ENCODE peak calls at places on chromosomes 5 and 9, in five cellular contexts. K, I, D, Q and E are unnamed samples. For H3K9me3, the result is how much of the 10 kb centered on the place peaks cover.

GRCh38 chr5:40416588-40416987 is 263.1 kb upstream of the PTGER4 start:
- DNase-seq in Q (no peak), K (no peak), I (no peak), D (no peak), E (no peak)

GRCh38 chr5:173646684-173647083 is 30.2 kb upstream of the BOD1 start:
- DNase-seq in I (no peak), Q (no peak), K (no peak), D (no peak), E (no peak)

GRCh38 chr9:129225815-129226214 is 47.8 kb upstream of the IER5L start:
- DNase-seq in K (peak), D (peak), I (peak), Q (peak), E (no peak)

GRCh38 chr5:38780950-38781349 is 64.9 kb upstream of the OSMR start:
- DNase-seq in K (no peak), I (peak), D (peak), Q (peak), E (peak)

GRCh38 chr5:18114161-18114802 is 480.0 kb downstream of the TAF11L14 start:
- DNase-seq in D (no peak), I (no peak), K (no peak), Q (no peak), E (no peak)

GRCh38 chr5:14807471-14807870 is 64.1 kb downstream of the ANKH start:
- DNase-seq in I (no peak), D (no peak), Q (no peak), K (no peak), E (no peak)

GRCh38 chr9:11500780-11501179 is 888.0 kb upstream of the PTPRD start:
- DNase-seq in I (no peak), Q (no peak), K (no peak), D (no peak), E (no peak)

GRCh38 chr5:88785396-88786216 is 97.4 kb downstream of the MEF2C start:
- DNase-seq in I (no peak), D (peak), Q (peak), K (peak), E (peak)

GRCh38 chr9:95024097-95024671 is 293.3 kb downstream of the FANCC start:
- DNase-seq in K (no peak), Q (peak), I (peak), D (no peak), E (no peak)

GRCh38 chr5:145028626-145029025 is 806.5 kb downstream of the PRELID2 start:
- DNase-seq in D (no peak), Q (no peak), I (no peak), K (no peak), E (no peak)

GRCh38 chr5:110463116-110463515 is 263.4 kb downstream of the TMEM232 start:
- DNase-seq in Q (no peak), I (no peak), K (no peak), D (peak), E (no peak)

GRCh38 chr5:135843571-135844337 is 9.3 kb downstream of the SLC25A48 start:
- DNase-seq in Q (no peak), K (no peak), I (no peak), D (no peak), E (no peak)

GRCh38 chr5:135846311-135846710 is 11.8 kb downstream of the SLC25A48 start:
- DNase-seq in I (no peak), K (no peak), Q (no peak), D (no peak), E (no peak)

GRCh38 chr5:135847976-135848375 is 13.5 kb downstream of the SLC25A48 start:
- DNase-seq in I (no peak), K (no peak), Q (no peak), D (no peak), E (no peak)

DNA sequence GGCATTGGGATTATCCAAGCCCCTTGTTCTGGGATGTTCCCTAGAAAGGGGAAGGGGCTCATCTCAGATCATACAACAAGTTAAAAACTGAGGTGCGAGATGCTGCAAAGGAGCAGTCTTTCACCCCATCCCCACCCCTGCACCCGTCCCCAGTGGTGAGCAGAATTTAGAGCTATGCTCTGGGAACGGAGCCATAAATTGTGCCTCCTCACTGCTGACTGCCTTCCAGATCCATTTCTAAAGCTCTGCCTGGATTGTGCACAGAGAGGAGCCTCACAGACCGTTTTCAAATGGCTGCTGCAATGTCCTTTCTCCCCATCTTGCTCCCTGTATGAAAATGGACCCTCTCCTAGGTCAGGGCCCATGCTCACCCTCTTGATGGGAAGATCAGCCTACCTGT is 8.3 kb downstream of the SLC25A48 start:
- DNase-seq in Q (no peak), I (no peak), D (no peak), K (no peak), E (no peak)
- H3K27ac ChIP-seq in Q (no peak), I (no peak), D (no peak), K (no peak), E (no peak)

GRCh38 chr9:96758845-96759673 is 18.8 kb downstream of the ZNF510 start:
- DNase-seq in D (no peak), K (no peak), I (no peak), Q (no peak), E (no peak)
- H3K9me3 ChIP-seq in D (half or more), K (half or more), I (under half), Q (under half), E (under half)

DNA sequence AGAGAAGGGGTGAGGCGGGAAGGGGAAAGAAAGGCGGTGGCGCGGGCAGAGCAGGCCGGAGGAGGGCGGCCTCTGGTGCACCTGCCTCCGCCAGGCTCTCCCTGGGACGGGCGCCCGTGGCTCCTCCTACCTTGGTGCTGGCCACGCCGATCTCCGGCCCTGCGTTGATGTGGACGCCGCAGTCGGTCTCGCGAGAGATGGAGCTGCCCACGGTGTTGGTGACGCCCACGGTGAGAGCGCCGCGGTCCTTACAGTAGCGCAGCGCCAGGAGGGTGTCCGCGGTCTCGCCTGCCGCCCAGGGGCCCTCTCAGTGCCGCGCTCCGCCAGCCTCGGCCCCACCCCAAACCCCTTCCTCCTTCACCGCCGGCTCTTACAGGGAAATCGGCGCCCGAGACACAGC is 21.8 kb upstream of the MAPK9 start:
- DNase-seq in I (peak), Q (no peak), D (no peak), K (no peak), E (no peak)
- H3K4me3 ChIP-seq in I (no peak), Q (no peak), D (no peak), K (no peak), E (peak)

GRCh38 chr5:32156635-32157034 is 17.5 kb downstream of the GOLPH3 start:
- DNase-seq in I (no peak), Q (no peak), D (no peak), K (no peak), E (no peak)

GRCh38 chr5:32151198-32151597 is 22.9 kb downstream of the GOLPH3 start:
- DNase-seq in D (no peak), Q (no peak), I (no peak), K (no peak), E (no peak)

GRCh38 chr5:32157078-32157477 is 17.0 kb downstream of the GOLPH3 start:
- DNase-seq in I (no peak), D (no peak), K (no peak), Q (no peak), E (no peak)

GRCh38 chr5:32155211-32155610 is 18.9 kb downstream of the GOLPH3 start:
- DNase-seq in Q (no peak), D (no peak), I (no peak), K (no peak), E (no peak)

GRCh38 chr5:32153723-32154122 is 20.4 kb downstream of the GOLPH3 start:
- DNase-seq in I (no peak), K (no peak), D (peak), Q (peak), E (no peak)
- H3K27ac ChIP-seq in I (no peak), K (peak), D (no peak), Q (peak), E (no peak)

GRCh38 chr9:40926404-40927259 is 201.8 kb downstream of the FOXD4L6 start:
- DNase-seq in K (no peak), D (no peak), I (no peak), Q (no peak), E (no peak)

GRCh38 chr9:40925149-40925548 is 203.3 kb downstream of the FOXD4L6 start:
- DNase-seq in Q (no peak), I (no peak), D (no peak), K (no peak), E (no peak)

GRCh38 chr9:40928803-40929487 is 199.5 kb downstream of the FOXD4L6 start:
- DNase-seq in K (no peak), I (no peak), Q (no peak), D (no peak), E (no peak)

GRCh38 chr9:40927260-40927631 is 201.2 kb downstream of the FOXD4L6 start:
- DNase-seq in Q (no peak), K (no peak), D (no peak), I (no peak), E (no peak)

DNA sequence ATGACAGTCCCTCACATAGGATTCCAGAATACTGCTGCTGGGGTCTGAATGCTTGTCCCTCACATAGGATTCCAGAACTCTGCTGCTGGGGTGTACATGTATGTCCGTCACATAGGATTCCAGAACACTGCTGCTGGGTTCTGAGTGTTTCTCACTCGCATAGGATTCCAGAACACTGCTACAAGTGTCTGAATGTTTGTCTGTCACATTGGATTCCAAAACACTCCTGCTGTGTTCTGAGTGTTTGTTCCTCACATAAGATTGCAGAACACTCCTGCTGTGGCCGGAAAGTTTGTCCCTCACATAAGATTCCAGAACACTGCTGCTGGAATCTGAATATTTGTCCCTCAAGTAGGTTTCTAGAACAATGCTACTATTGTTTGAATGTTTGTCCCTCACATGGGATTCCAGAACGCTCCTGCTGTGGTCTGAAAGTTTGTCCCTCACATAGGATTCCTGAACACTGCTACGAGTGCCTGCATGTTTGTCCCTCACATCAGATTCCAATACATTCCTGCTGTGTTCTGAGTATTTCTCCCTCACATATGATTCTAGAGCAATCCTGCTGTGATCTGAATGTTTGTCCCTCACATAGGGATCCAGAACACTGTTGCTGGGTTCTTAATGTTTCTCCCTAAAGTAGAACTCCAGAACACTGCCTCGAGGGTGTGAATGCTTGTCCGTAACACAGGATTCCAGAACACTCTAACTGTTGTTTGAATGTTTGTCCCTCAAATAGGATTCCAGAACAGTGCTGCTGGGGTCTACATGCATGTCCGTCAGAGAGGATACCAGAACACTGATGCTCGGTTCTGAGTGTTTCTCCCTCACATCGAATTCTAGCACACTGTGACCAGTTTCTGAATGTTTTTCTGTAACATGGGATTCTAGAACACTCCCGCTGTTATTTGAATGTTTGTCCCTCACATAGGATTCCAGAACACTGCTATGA is 200.4 kb downstream of the FOXD4L6 start:
- DNase-seq in Q (no peak), I (no peak), K (no peak), D (no peak), E (no peak)
- H3K9me3 ChIP-seq in Q (under half), I (under half), K (half or more), D (half or more), E (under half)

GRCh38 chr5:153222956-153223355 is 267.5 kb upstream of the GRIA1 start:
- DNase-seq in Q (no peak), D (no peak), K (no peak), I (no peak), E (no peak)
- H3K4me3 ChIP-seq in Q (no peak), D (no peak), K (no peak), I (no peak), E (no peak)

GRCh38 chr5:140322751-140323731 is 20.1 kb upstream of the PFDN1 start:
- DNase-seq in K (no peak), D (peak), I (peak), Q (peak), E (peak)

GRCh38 chr5:140324834-140325195 is 21.6 kb downstream of the HBEGF start:
- DNase-seq in I (no peak), Q (peak), D (peak), K (no peak), E (no peak)

GRCh38 chr5:140327589-140327988 is 18.8 kb downstream of the HBEGF start:
- DNase-seq in K (no peak), I (no peak), Q (no peak), D (peak), E (no peak)

GRCh38 chr5:140324041-140324833 is 21.3 kb upstream of the PFDN1 start:
- DNase-seq in Q (no peak), I (no peak), D (peak), K (no peak), E (no peak)

GRCh38 chr5:140325486-140325885 is 20.9 kb downstream of the HBEGF start:
- DNase-seq in D (no peak), I (no peak), K (no peak), Q (no peak), E (no peak)
- H3K27ac ChIP-seq in D (no peak), I (peak), K (peak), Q (no peak), E (peak)

GRCh38 chr5:131867524-131867923 is 70.7 kb upstream of the FNIP1 start:
- DNase-seq in Q (no peak), I (no peak), D (no peak), K (no peak), E (no peak)
- H3K9me3 ChIP-seq in Q (under half), I (under half), D (under half), K (under half), E (under half)

DNA sequence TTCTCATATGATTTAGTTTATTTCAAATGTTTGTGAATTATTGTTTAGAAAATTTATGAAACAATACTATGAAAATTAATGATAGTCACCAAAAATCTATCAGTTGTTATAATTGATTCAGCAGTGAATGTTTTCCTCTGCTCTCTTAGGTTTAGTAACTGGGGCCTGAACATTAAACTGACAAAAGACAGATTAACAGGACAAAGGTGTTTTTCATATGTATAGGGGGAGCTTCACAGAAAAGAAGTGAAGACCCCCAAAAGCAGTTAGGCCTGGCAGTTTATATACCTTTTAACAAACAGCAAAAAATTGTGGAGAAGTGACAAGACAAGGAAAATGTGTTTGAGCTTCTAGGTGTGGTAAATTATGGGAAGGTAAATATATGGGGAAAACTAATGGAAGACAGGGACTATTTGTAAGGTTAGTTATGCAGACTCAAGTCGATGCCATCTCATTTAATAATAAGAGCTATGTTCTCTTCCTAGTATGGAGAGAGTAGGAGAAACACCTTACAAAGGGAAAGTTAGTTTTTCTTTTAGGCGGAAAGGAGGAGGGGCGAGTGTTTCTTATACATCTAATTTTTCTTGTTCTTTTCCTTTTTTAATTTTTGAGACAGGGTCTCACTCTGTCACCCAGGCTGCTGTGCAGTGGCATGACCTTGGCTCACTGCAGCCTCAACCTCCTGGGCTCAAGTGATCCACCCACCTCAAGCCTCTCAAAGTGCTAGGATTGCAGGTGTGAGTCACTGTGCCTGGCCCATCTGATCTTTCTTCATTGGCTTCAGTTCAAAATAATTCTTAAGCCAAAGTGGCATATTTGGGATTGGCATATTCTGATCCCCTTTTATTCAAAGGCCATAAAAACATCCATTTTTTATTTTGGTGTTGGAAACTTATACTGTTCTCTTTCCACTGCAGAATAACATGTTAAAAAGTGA is 77.8 kb downstream of the C9orf153 start:
- DNase-seq in I (no peak), K (no peak), Q (no peak), D (no peak), E (no peak)
- H3K4me3 ChIP-seq in I (no peak), K (no peak), Q (no peak), D (no peak), E (no peak)

GRCh38 chr9:77876091-77876490 is 155.5 kb downstream of the GNAQ start:
- DNase-seq in D (no peak), K (no peak), Q (no peak), I (peak), E (no peak)

GRCh38 chr9:77877976-77878375 is 153.6 kb downstream of the GNAQ start:
- DNase-seq in D (no peak), I (no peak), K (no peak), Q (no peak), E (no peak)

GRCh38 chr9:77882294-77882693 is 149.3 kb downstream of the GNAQ start:
- DNase-seq in K (no peak), D (no peak), I (no peak), Q (no peak), E (no peak)

GRCh38 chr9:77881111-77881510 is 150.5 kb downstream of the GNAQ start:
- DNase-seq in Q (no peak), D (no peak), I (no peak), K (no peak), E (no peak)

GRCh38 chr9:77879344-77880089 is 152.1 kb downstream of the GNAQ start:
- DNase-seq in K (no peak), Q (no peak), D (no peak), I (no peak), E (no peak)
- H3K27ac ChIP-seq in K (peak), Q (peak), D (no peak), I (no peak), E (no peak)